ENCODE peak calls at places on chromosomes 5 and 9, in nine cellular contexts. U is left ventricle myocardium inferior; P is psoas muscle; C is dorsolateral prefrontal cortex; R is transverse colon; X is osteoblast; O is PC-9; H is effector memory CD4-positive, alpha-beta T cell; A is Peyer's patch. J is an unnamed sample.

GRCh38 chr5:67021031-67021430 is 175.6 kb downstream of the CD180 start:
- DNase-seq in U (no peak), P (no peak), C (no peak), R (no peak), X (no peak), O (peak), H (no peak), A (no peak), J (peak)

GRCh38 chr5:153630546-153630945 is 140.1 kb downstream of the GRIA1 start:
- DNase-seq in U (no peak), P (no peak), C (no peak), R (no peak), X (no peak), O (no peak), H (no peak), A (no peak), J (no peak)

GRCh38 chr9:126248680-126249079 is 77.9 kb upstream of the MVB12B start:
- DNase-seq in U (no peak), P (no peak), C (no peak), R (no peak), X (peak), O (peak), H (no peak), A (no peak), J (no peak)

GRCh38 chr5:90134892-90135291 is 274.7 kb downstream of the CETN3 start:
- DNase-seq in U (peak), P (peak), C (peak), R (peak), X (peak), O (no peak), H (no peak), A (no peak), J (peak)

GRCh38 chr5:72938206-72938605 is 17.6 kb upstream of the FCHO2 start:
- DNase-seq in U (no peak), P (no peak), C (no peak), R (no peak), X (peak), O (no peak), H (no peak), A (no peak), J (no peak)

GRCh38 chr9:134964271-134964670 is 46.6 kb upstream of the FCN1 start:
- DNase-seq in U (no peak), P (no peak), C (no peak), R (no peak), X (peak), O (no peak), H (no peak), A (no peak), J (no peak)

GRCh38 chr9:5510360-5510931 is at the start of gene PDCD1LG2:
- DNase-seq in U (no peak), P (no peak), C (no peak), R (no peak), X (no peak), O (peak), H (no peak), A (no peak), J (no peak)

GRCh38 chr9:98410185-98410697 is 154.8 kb upstream of the TBC1D2 start:
- DNase-seq in U (peak), P (no peak), C (peak), R (no peak), X (no peak), O (no peak), H (no peak), A (no peak), J (no peak)

GRCh38 chr9:2623046-2623865 is 1.7 kb downstream of the VLDLR start:
- DNase-seq in U (peak), P (peak), C (peak), R (peak), X (no peak), O (no peak), H (no peak), A (peak), J (peak)

GRCh38 chr5:13307480-13307879 is 637.0 kb downstream of the DNAH5 start:
- DNase-seq in U (no peak), P (no peak), C (no peak), R (no peak), X (no peak), O (no peak), H (no peak), A (no peak), J (no peak)

GRCh38 chr9:35882996-35883395 is 12.8 kb upstream of the OR13J1 start:
- DNase-seq in U (no peak), P (no peak), C (no peak), R (no peak), X (no peak), O (no peak), H (no peak), A (no peak), J (no peak)

GRCh38 chr5:140480310-140481014 is 67.0 kb upstream of the EIF4EBP3 start:
- DNase-seq in U (no peak), P (no peak), C (no peak), R (no peak), X (no peak), O (no peak), H (no peak), A (no peak), J (no peak)

GRCh38 chr9:11933926-11934325 is 759.3 kb upstream of the TYRP1 start:
- DNase-seq in U (no peak), P (no peak), C (no peak), R (no peak), X (peak), O (no peak), H (no peak), A (no peak), J (no peak)

GRCh38 chr5:93894471-93895354 is 153.3 kb upstream of the POU5F2 start:
- DNase-seq in U (no peak), P (no peak), C (no peak), R (no peak), X (no peak), O (no peak), H (no peak), A (no peak), J (no peak)

GRCh38 chr5:134420326-134420725 is 8.6 kb upstream of the CDKN2AIPNL start:
- DNase-seq in U (no peak), P (no peak), C (no peak), R (no peak), X (no peak), O (no peak), H (no peak), A (no peak), J (no peak)

GRCh38 chr9:121861501-121862180 is 210.2 kb downstream of the DAB2IP start:
- DNase-seq in U (peak), P (peak), C (no peak), R (peak), X (no peak), O (no peak), H (no peak), A (peak), J (peak)

GRCh38 chr9:91047993-91048607 is 246.5 kb downstream of the SYK start:
- DNase-seq in U (no peak), P (no peak), C (no peak), R (no peak), X (peak), O (no peak), H (no peak), A (no peak), J (no peak)

GRCh38 chr5:173204185-173204979 is 30.6 kb downstream of the NKX2-5 start:
- DNase-seq in U (no peak), P (no peak), C (no peak), R (no peak), X (no peak), O (no peak), H (no peak), A (no peak), J (no peak)

GRCh38 chr5:34870382-34870781 is 31.4 kb downstream of the TTC23L start:
- DNase-seq in U (no peak), P (no peak), C (no peak), R (no peak), X (no peak), O (no peak), H (no peak), A (no peak), J (no peak)

GRCh38 chr9:101736723-101737122 is 1.7 kb downstream of the GRIN3A start:
- DNase-seq in U (peak), P (peak), C (no peak), R (no peak), X (peak), O (no peak), H (no peak), A (no peak), J (no peak)

GRCh38 chr9:14887149-14887548 is 23.1 kb downstream of the FREM1 start:
- DNase-seq in U (no peak), P (no peak), C (no peak), R (peak), X (no peak), O (no peak), H (no peak), A (peak), J (no peak)

GRCh38 chr9:35696520-35697215 is 6.9 kb upstream of the TPM2 start:
- DNase-seq in U (peak), P (peak), C (peak), R (peak), X (peak), O (no peak), H (peak), A (peak), J (no peak)

GRCh38 chr5:65796917-65797316 is 74.9 kb downstream of the NLN start:
- DNase-seq in U (no peak), P (no peak), C (no peak), R (no peak), X (no peak), O (no peak), H (no peak), A (no peak), J (no peak)

GRCh38 chr5:65796269-65796668 is 74.3 kb downstream of the NLN start:
- DNase-seq in U (no peak), P (no peak), C (no peak), R (no peak), X (peak), O (no peak), H (no peak), A (no peak), J (no peak)

GRCh38 chr5:65790371-65791163 is 68.6 kb downstream of the NLN start:
- DNase-seq in U (no peak), P (no peak), C (no peak), R (no peak), X (no peak), O (no peak), H (peak), A (no peak), J (no peak)

DNA sequence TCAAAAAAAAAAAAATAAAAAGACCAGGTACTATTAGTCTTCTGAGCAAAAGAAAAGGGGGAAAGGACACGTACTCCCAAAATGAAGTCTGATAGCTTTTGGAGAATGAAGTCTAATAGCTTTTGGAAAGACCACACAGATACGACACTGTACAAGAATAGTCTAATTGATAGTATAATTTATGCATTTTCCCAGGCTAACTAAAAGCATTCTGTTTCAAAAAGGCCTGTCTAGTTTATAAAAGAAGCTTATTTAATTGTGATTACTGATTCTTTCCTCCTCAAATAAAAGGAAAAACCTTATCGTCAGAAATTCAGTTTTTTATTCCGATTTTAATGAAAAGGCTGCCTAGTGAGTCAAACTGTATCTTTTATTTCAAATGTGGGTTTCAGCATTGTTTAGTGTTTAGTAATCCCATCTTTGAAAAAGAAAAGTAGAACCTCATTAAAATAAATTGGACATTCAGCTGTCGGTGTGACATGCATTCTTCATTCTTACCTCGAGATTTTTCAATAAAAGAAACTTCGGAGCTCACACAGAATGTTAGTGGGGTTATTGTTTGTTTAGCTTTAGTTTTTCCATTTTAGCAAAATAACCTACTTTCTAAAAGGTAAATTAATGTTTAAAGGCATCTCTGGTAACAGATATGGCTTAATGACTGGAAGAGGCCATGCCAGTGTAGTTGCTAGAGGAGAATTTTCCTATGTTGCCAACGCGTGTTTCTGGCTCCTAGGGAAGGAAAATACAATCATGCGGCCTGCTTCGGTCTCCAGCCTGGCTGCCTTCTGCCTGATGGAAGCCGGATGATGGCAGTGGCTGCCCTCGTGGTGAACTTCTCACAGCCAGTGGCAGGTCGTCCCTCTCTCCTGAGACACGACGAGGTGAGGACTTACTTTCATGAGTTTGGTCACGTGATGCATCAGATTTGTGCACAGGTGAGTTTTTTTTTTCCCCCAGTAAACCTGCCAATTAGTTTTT is 70.0 kb downstream of the NLN start:
- DNase-seq in U (no peak), P (no peak), C (peak), R (no peak), X (peak), O (no peak), H (no peak), A (no peak), J (no peak)
- H3K27ac ChIP-seq in U (no peak), P (peak), C (peak), R (no peak), X (peak), O (no peak), H (no peak), A (no peak), J (peak)

GRCh38 chr5:96066386-96066719 is 104.7 kb upstream of the ELL2 start:
- DNase-seq in U (no peak), P (no peak), C (no peak), R (no peak), X (no peak), O (no peak), H (no peak), A (no peak), J (no peak)
- H3K27ac ChIP-seq in U (no peak), P (no peak), C (no peak), R (peak), X (peak), O (no peak), H (no peak), A (no peak), J (no peak)

DNA sequence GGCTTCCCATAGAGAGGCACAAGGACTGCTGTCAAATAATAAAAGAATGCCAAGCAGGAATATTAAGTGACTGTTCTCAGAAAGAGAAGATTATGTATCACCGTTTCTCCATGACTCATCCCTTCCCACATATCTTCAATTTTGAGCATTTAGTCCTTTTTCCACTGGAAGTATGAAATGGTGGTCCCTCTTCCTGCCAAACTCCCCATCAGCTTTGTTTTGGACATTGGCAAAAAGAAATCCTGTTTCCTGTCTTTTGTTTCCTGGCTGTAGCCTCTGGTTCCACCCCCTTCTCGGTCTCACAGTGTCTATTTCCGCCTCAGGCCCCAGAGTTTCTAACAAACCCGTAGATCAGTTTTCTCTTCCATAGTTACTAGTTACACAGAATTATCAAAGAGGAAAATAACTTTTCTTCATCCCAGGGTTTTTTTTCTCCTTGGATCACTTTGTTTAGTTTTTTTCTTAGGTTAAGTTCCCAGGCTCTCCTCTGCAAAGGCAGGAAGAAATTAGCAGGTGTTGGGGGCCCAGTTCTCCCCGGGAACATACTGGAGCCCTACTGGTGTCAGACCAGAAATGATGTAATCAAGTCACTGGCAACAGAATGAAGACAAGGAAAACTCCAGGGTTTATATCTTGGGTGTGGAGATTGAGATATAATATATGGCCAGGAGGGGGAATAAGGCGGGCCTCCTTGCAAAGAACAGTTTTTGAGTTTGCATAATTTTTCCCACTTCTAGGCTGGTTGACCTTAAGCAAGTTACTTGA is 26.3 kb upstream of the ARHGAP26 start:
- DNase-seq in U (no peak), P (no peak), C (no peak), R (no peak), X (no peak), O (no peak), H (no peak), A (no peak), J (no peak)
- H3K27ac ChIP-seq in U (peak), P (peak), C (peak), R (no peak), X (no peak), O (no peak), H (no peak), A (no peak), J (peak)

GRCh38 chr5:131745594-131746175 is 51.1 kb downstream of the FNIP1 start:
- DNase-seq in U (no peak), P (no peak), C (no peak), R (no peak), X (peak), O (no peak), H (no peak), A (no peak), J (no peak)
- H3K27ac ChIP-seq in U (no peak), P (no peak), C (no peak), R (no peak), X (no peak), O (no peak), H (no peak), A (no peak), J (no peak)

J was measured in gastrocnemius medialis.